ENCODE peak calls at places on chromosomes 7 and 10, in six cellular contexts. P, J, E, Q, M and C are unnamed samples.

GRCh38 chr7:44101966-44102845 is 1.9 kb upstream of the AEBP1 start:
- DNase-seq in P (no peak), J (no peak), E (no peak), Q (no peak), M (peak; percentile 31), C (no peak)

GRCh38 chr10:11142809-11143208 is 125.1 kb downstream of the CELF2 start:
- DNase-seq in P (peak; percentile 16), J (no peak), E (no peak), Q (no peak), M (no peak), C (no peak)

GRCh38 chr10:82252081-82252480 is 377.1 kb downstream of the NRG3 start:
- DNase-seq in P (no peak), J (no peak), E (no peak), Q (no peak), M (peak; percentile 56), C (no peak)

GRCh38 chr10:78861456-78862327 is 207.1 kb upstream of the ZMIZ1 start:
- DNase-seq in P (no peak), J (no peak), E (no peak), Q (no peak), M (no peak), C (peak; percentile 62)

GRCh38 chr7:55500117-55500516 is 72.2 kb downstream of the VOPP1 start:
- DNase-seq in P (no peak), J (no peak), E (no peak), Q (no peak), M (no peak), C (no peak)

GRCh38 chr10:43361532-43362190 is 9.8 kb upstream of the FXYD4 start:
- DNase-seq in P (peak; percentile 67), J (no peak), E (no peak), Q (no peak), M (no peak), C (no peak)

GRCh38 chr10:60099998-60100747 is 193.8 kb upstream of the CCDC6 start:
- DNase-seq in P (peak; percentile 9), J (no peak), E (no peak), Q (peak; percentile 24), M (peak; percentile 78), C (no peak)

GRCh38 chr10:123391275-123392028 is 237.2 kb downstream of the BUB3 start:
- DNase-seq in P (no peak), J (no peak), E (no peak), Q (no peak), M (no peak), C (no peak)

GRCh38 chr10:81874878-81875679 is at the start of gene NRG3:
- DNase-seq in P (no peak), J (no peak), E (no peak), Q (no peak), M (no peak), C (no peak)

GRCh38 chr7:7136423-7136822 is 45.9 kb upstream of the C1GALT1 start:
- DNase-seq in P (no peak), J (no peak), E (no peak), Q (no peak), M (peak; percentile 33), C (no peak)

GRCh38 chr7:100430450-100431285 is 1.0 kb downstream of the MEPCE start:
- DNase-seq in P (peak; percentile 69), J (peak; percentile 27), E (no peak), Q (no peak), M (no peak), C (no peak)

GRCh38 chr7:77245015-77245755 is 45.6 kb upstream of the FGL2 start:
- DNase-seq in P (no peak), J (no peak), E (no peak), Q (no peak), M (no peak), C (no peak)

GRCh38 chr7:127391591-127392181 is 822 bp downstream of the ZNF800 start:
- DNase-seq in P (peak; percentile 57), J (peak; percentile 35), E (peak; percentile 50), Q (peak; percentile 8), M (peak; percentile 45), C (no peak)

GRCh38 chr7:115558186-115558585 is 472.4 kb downstream of the TFEC start:
- DNase-seq in P (no peak), J (no peak), E (no peak), Q (no peak), M (peak; percentile 75), C (no peak)

GRCh38 chr7:83248000-83248399 is 85.3 kb upstream of the PCLO start:
- DNase-seq in P (no peak), J (no peak), E (no peak), Q (no peak), M (no peak), C (no peak)

GRCh38 chr7:114818501-114818900 is 103.4 kb upstream of the MDFIC start:
- DNase-seq in P (peak; percentile 39), J (no peak), E (no peak), Q (peak; percentile 25), M (peak; percentile 70), C (no peak)

GRCh38 chr10:24209946-24210491 is 1.1 kb downstream of the KIAA1217 start:
- DNase-seq in P (peak; percentile 76), J (no peak), E (no peak), Q (peak; percentile 14), M (peak; percentile 80), C (no peak)

GRCh38 chr7:141533149-141533949 is 17.9 kb upstream of the AGK start:
- DNase-seq in P (peak; percentile 77), J (peak; percentile 50), E (peak; percentile 72), Q (peak; percentile 66), M (peak; percentile 92), C (peak; percentile 71)

GRCh38 chr7:96327429-96327828 is 5.5 kb upstream of the SLC25A13 start:
- DNase-seq in P (no peak), J (no peak), E (peak; percentile 92), Q (no peak), M (no peak), C (no peak)

GRCh38 chr7:80060218-80060806 is 74.3 kb upstream of the GNAI1 start:
- DNase-seq in P (no peak), J (no peak), E (no peak), Q (peak; percentile 17), M (peak; percentile 89), C (no peak)

GRCh38 chr10:1638889-1639418 is 98.4 kb downstream of the ADARB2 start:
- DNase-seq in P (no peak), J (no peak), E (peak; percentile 34), Q (no peak), M (no peak), C (no peak)

GRCh38 chr10:132891994-132892393 is 50.4 kb downstream of the CFAP46 start:
- DNase-seq in P (no peak), J (no peak), E (no peak), Q (no peak), M (no peak), C (no peak)

GRCh38 chr7:100003711-100004661 is 11.4 kb upstream of the ZKSCAN1 start:
- DNase-seq in P (no peak), J (no peak), E (peak; percentile 89), Q (no peak), M (peak; percentile 54), C (no peak)

DNA sequence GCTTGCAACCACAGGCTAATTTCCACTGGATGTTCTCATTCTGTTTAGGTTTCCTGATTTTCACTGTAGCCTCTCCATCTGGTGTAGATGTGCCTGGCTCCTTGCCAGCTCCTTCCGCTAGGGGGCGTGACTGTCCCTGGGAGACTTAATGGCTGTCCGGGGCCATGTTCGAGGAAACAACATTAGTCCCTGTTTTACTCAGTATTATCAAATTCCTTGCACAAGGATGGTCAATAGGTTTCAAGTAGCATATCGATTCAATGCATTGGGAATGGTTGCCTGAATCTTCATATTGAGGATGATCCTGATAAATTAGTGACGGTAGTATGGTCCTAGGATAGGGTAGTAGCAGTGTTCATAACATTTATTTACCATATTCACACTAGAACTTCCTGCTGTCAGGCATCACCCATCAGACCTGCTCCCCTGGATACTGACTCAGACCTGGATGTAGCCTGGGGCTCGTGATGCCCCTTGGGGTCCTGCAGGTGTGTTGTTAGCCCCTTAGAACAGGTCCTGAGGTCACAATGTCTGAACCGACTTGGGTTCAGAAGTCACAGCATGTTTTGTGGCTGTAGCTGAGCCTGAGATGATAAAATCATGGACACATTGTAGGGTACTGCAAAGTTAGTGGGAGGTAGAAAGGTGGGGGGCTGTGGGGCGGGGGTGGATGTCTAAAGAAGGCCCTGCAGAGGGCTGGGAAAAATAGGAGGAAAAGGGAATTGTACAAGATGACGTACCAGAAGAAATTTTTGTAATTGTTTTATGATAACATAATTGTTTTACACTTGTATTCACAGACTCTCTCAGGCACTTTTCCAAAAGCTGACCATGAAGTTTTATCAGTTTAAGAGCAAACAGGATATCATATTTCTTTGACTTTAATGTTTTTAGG is 8.9 kb upstream of the EXOC6 start:
- DNase-seq in P (peak; percentile 78), J (peak; percentile 14), E (peak; percentile 58), Q (peak; percentile 47), M (peak; percentile 78), C (no peak)
- TF ChIP-seq CTCF in P (peak; percentile 70), J (peak; percentile 24), E (no peak), Q (peak; percentile 34), M (peak; percentile 51), C (peak; percentile 74)

GRCh38 chr7:151379193-151379520 is 30.7 kb downstream of the WDR86 start:
- DNase-seq in P (no peak), J (no peak), E (no peak), Q (no peak), M (no peak), C (no peak)
- TF ChIP-seq CTCF in P (no peak), J (no peak), E (no peak), Q (no peak), M (no peak), C (no peak)

GRCh38 chr10:14953452-14954000 is 370 bp downstream of the DCLRE1C start:
- DNase-seq in P (no peak), J (no peak), E (peak; percentile 51), Q (peak; percentile 57), M (peak; percentile 78), C (no peak)
- TF ChIP-seq CTCF in P (no peak), J (no peak), E (no peak), Q (no peak), M (peak; percentile 35), C (no peak)

GRCh38 chr7:93171606-93172226 is 23.5 kb upstream of the SAMD9L start:
- DNase-seq in P (no peak), J (no peak), E (no peak), Q (no peak), M (peak; percentile 10), C (no peak)
- TF ChIP-seq CTCF in P (no peak), J (no peak), E (no peak), Q (no peak), M (no peak), C (no peak)

GRCh38 chr10:47438857-47439474 is 44.9 kb downstream of the ANXA8 start:
- DNase-seq in P (no peak), J (no peak), E (peak; percentile 82), Q (peak; percentile 65), M (peak; percentile 91), C (no peak)
- TF ChIP-seq CTCF in P (no peak), J (no peak), E (peak; percentile 52), Q (peak; percentile 39), M (peak; percentile 92), C (peak; percentile 68)

DNA sequence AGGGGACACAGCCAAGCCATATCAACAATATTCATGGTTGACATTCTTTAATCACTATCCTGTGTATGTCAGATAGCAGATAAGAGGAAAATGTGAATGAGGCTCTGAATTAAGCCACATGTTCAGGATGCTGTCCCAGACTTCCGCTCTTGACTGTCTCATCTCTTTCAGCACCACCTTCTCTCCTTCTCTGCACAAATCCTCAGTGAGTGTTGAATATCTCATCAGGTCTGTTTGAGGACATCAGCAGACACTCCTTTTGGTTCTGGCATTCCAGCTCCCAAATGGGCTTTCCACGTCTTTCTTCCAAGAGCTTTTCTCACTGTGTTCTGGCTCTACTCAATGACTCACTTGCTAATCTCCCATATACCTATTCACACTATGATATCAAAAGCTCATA is 321.7 kb downstream of the GALNT17 start:
- DNase-seq in P (no peak), J (no peak), E (no peak), Q (no peak), M (no peak), C (no peak)
- TF ChIP-seq CTCF in P (no peak), J (no peak), E (no peak), Q (no peak), M (no peak), C (no peak)